ENCODE peak calls at places on chromosomes 2 and 18, in four cellular contexts. V, M, G and U are unnamed samples.

GRCh38 chr2:195363496-195363895 is 293.5 kb upstream of the SLC39A10 start:
- DNase-seq in G (no peak), V (no peak), M (no peak), U (no peak)

GRCh38 chr18:48889115-48889941 is 61.4 kb downstream of the SMAD7 start:
- DNase-seq in M (peak), G (peak), V (no peak), U (peak)

GRCh38 chr2:239106314-239106908 is 258.5 kb downstream of the TWIST2 start:
- DNase-seq in V (peak), M (peak), G (no peak), U (no peak)

GRCh38 chr2:206974556-206974955 is 35.2 kb downstream of the CPO start:
- DNase-seq in M (no peak), G (no peak), V (no peak), U (no peak)

GRCh38 chr2:1446281-1446680 is 33.0 kb downstream of the TPO start:
- DNase-seq in G (no peak), M (no peak), V (no peak), U (no peak)

GRCh38 chr18:74063023-74063422 is 84.6 kb downstream of the FBXO15 start:
- DNase-seq in G (no peak), M (no peak), V (no peak), U (no peak)

GRCh38 chr2:15728247-15728721 is 136.6 kb downstream of the DDX1 start:
- DNase-seq in M (no peak), G (no peak), V (no peak), U (no peak)

GRCh38 chr18:58183226-58183625 is 139.2 kb downstream of the NEDD4L start:
- DNase-seq in M (peak), V (no peak), G (no peak), U (no peak)

GRCh38 chr2:182077451-182078142 is 91.9 kb downstream of the PPP1R1C start:
- DNase-seq in G (peak), M (no peak), V (peak), U (no peak)

GRCh38 chr18:55585050-55585449 is 2.9 kb downstream of the TCF4 start:
- DNase-seq in M (no peak), V (no peak), G (no peak), U (no peak)

GRCh38 chr2:74005786-74006185 is 21.1 kb downstream of the TET3 start:
- DNase-seq in V (no peak), M (no peak), G (no peak), U (no peak)

GRCh38 chr2:237956402-237956736 is 10.4 kb upstream of the UBE2F start:
- DNase-seq in G (no peak), V (no peak), M (no peak), U (no peak)

GRCh38 chr2:80302001-80302464 is 2.5 kb downstream of the LRRTM1 start:
- DNase-seq in G (no peak), M (peak), V (no peak), U (no peak)

GRCh38 chr2:110105608-110106467 is 9.8 kb downstream of the MALL start:
- DNase-seq in V (no peak), M (peak), G (no peak), U (no peak)

GRCh38 chr2:21781962-21782361 is 658.2 kb downstream of the TDRD15 start:
- DNase-seq in G (no peak), V (no peak), M (no peak), U (no peak)

GRCh38 chr2:237864940-237865622 is 5.7 kb downstream of the RAMP1 start:
- DNase-seq in M (peak), G (peak), V (no peak), U (no peak)

GRCh38 chr18:31965331-31965970 is 22.5 kb upstream of the TRAPPC8 start:
- DNase-seq in V (no peak), G (no peak), M (no peak), U (no peak)

GRCh38 chr2:175854665-175855064 is 147.4 kb downstream of the LNPK start:
- DNase-seq in V (no peak), G (no peak), M (no peak), U (no peak)

GRCh38 chr18:34866739-34867138 is 156.6 kb downstream of the DTNA start:
- DNase-seq in V (no peak), M (no peak), G (no peak), U (no peak)

GRCh38 chr2:68646303-68646702 is 2.9 kb downstream of the PROKR1 start:
- DNase-seq in V (no peak), M (no peak), G (no peak), U (no peak)

GRCh38 chr2:125561302-125561701 is 1094.7 kb upstream of the GYPC start:
- DNase-seq in V (no peak), M (no peak), G (no peak), U (no peak)

GRCh38 chr2:240623531-240624010 is 1.7 kb upstream of the GPR35 start:
- DNase-seq in G (no peak), V (no peak), M (no peak), U (no peak)

GRCh38 chr2:26178746-26179436 is 6.0 kb downstream of the GAREM2 start:
- DNase-seq in V (peak), M (peak), G (no peak), U (no peak)

GRCh38 chr18:12278153-12278764 is 24.1 kb downstream of the CIDEA start:
- DNase-seq in V (no peak), G (peak), M (no peak), U (no peak)

GRCh38 chr2:42045956-42046748 is 1.7 kb upstream of the PKDCC start:
- DNase-seq in G (no peak), V (no peak), M (no peak), U (no peak)

GRCh38 chr18:61743775-61744531 is 148.9 kb downstream of the RNF152 start:
- DNase-seq in V (no peak), G (peak), M (no peak), U (no peak)

GRCh38 chr2:177212106-177212894 is at the start of gene HNRNPA3:
- DNase-seq in G (peak), V (peak), M (peak), U (peak)

GRCh38 chr2:232884001-232884421 is 13.9 kb downstream of the SNORC start:
- DNase-seq in M (no peak), G (no peak), V (no peak), U (no peak)

GRCh38 chr18:46939337-46939963 is 22.0 kb downstream of the KATNAL2 start:
- DNase-seq in V (no peak), G (no peak), M (no peak), U (no peak)

DNA sequence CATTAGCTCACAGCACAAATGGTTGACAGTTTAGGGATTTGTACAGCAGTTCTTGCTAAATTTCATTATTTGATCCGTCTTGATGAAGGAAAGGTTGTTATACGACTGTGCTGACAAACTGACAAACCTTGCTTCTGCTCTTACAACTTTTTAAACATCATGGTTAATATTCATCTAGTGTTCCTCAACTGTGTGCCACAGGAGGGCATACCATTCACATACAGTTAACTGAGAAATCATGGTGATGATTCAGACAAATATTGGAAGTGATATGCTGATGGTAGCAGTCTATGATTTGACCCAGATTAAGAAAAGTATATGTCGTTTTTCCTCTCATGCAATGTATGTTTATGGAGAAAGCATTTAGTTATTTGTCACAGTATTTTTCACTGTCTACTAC is 129.8 kb upstream of the FSIP2 start:
- DNase-seq in V (no peak), M (no peak), G (no peak), U (no peak)
- TF ChIP-seq CTCF in V (no peak), M (no peak), G (no peak), U (peak)

DNA sequence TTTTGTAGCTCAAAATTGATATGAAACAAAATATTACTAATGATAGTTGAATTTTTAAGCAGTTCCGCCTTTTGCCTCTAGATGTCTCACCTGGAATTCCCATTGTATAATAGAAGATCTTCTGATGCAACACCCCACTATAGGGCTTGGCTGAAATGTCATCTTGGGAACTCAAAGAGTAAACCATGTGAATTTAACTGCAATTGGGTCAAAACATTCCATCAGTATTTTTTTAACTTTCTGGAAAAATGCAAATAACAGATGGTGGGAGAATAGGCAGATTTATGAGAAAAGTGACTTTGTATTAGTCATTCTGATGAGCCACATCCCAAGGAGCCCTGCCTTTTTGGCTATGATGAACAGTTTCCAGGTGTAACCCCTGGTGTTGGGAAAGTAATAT is 489.9 kb downstream of the NYAP2 start:
- DNase-seq in G (peak), V (peak), M (no peak), U (no peak)
- TF ChIP-seq CTCF in G (peak), V (peak), M (peak), U (peak)

GRCh38 chr2:210399440-210400041 is 77.0 kb downstream of the LANCL1 start:
- DNase-seq in G (no peak), V (peak), M (no peak), U (no peak)
- TF ChIP-seq CTCF in G (no peak), V (peak), M (no peak), U (peak)

GRCh38 chr2:67215214-67215613 is 181.9 kb upstream of the ETAA1 start:
- DNase-seq in M (peak), V (no peak), G (peak), U (peak)
- TF ChIP-seq CTCF in M (peak), V (no peak), G (peak), U (peak)

GRCh38 chr2:229445501-229446294 is 174.6 kb upstream of the PID1 start:
- DNase-seq in M (no peak), V (no peak), G (peak), U (no peak)

GRCh38 chr2:229443869-229444268 is 172.8 kb upstream of the PID1 start:
- DNase-seq in G (no peak), M (no peak), V (no peak), U (no peak)

GRCh38 chr2:229443141-229443540 is 172.1 kb upstream of the PID1 start:
- DNase-seq in V (no peak), G (no peak), M (no peak), U (no peak)

GRCh38 chr2:229446316-229446715 is 175.2 kb upstream of the PID1 start:
- DNase-seq in V (no peak), M (no peak), G (no peak), U (no peak)

GRCh38 chr2:229445013-229445412 is 173.9 kb upstream of the PID1 start:
- DNase-seq in M (no peak), V (no peak), G (peak), U (no peak)
- TF ChIP-seq CTCF in M (no peak), V (no peak), G (no peak), U (no peak)

GRCh38 chr2:215973111-215973792 is 40.1 kb downstream of the MREG start:
- DNase-seq in G (no peak), M (no peak), V (no peak), U (no peak)

GRCh38 chr2:215970425-215970824 is 42.9 kb downstream of the MREG start:
- DNase-seq in M (no peak), V (no peak), G (no peak), U (no peak)

GRCh38 chr2:215974700-215975429 is 38.5 kb downstream of the MREG start:
- DNase-seq in M (no peak), V (no peak), G (no peak), U (no peak)

GRCh38 chr2:215971671-215972070 is 41.7 kb downstream of the MREG start:
- DNase-seq in G (no peak), M (no peak), V (no peak), U (no peak)

GRCh38 chr2:215973954-215974699 is 39.2 kb downstream of the MREG start:
- DNase-seq in G (no peak), M (no peak), V (no peak), U (no peak)
- TF ChIP-seq CTCF in G (no peak), M (no peak), V (no peak), U (no peak)

DNA sequence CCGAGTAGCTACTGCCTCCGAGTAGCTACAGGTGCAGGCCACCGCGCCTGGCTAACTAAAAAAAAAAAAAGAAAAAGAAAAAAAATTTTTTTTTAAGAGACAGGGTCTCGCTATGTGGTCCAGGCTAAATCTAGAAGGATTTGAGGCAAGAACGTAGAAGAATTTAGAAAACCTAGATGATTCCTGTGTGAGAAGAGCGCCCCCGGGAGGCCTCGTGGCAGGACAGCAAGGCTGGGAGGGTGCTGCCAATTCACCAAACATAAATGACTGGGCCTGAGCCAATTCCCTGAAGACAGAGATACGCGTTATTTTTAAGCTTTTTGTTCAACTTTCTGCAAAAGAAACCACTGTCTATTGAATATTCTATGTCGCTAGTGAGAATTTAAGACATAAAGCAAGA is 90.1 kb upstream of the TGFA start:
- DNase-seq in V (no peak), M (peak), G (no peak), U (no peak)
- TF ChIP-seq CTCF in V (peak), M (peak), G (no peak), U (peak)

GRCh38 chr2:139791330-139791729 is 1011.1 kb upstream of the NXPH2 start:
- DNase-seq in G (no peak), M (no peak), V (no peak), U (no peak)

GRCh38 chr2:139790807-139791206 is 1010.6 kb upstream of the NXPH2 start:
- DNase-seq in V (peak), M (no peak), G (no peak), U (no peak)
- TF ChIP-seq CTCF in V (peak), M (no peak), G (peak), U (peak)